ENCODE peak calls at places on chromosomes 16 and 17, in nine cellular contexts. One of them, this sample, is unnamed.
A peak's percentile ranks its signal among the peaks of the same experiment; 100 is the strongest.

GRCh38 chr17:28282596-28282995 is 36.4 kb upstream of the TMEM97 start:
- DNase-seq in activated T-cell treated with anti-CD3 and anti-CD28 coated beads for 24 hours: no peak
- DNase-seq in AG08395: peak; percentile 24
- DNase-seq in pancreas: no peak
- DNase-seq in CD8-positive, alpha-beta memory T cell: no peak
- DNase-seq in stimulated activated CD4-positive, alpha-beta T cell treated with anti-CD3 and anti-CD28 coated beads, Interleukin-15, amount 100 ng/mL, for 48 hours: no peak
- DNase-seq in H54: no peak
- DNase-seq in activated naive CD8-positive, alpha-beta T cell treated with anti-CD3 and anti-CD28 coated beads, Interleukin-2, amount 50 U/mL, for 24 hours: no peak
- DNase-seq in naive B cell: no peak
- DNase-seq in this sample: peak; percentile 71

GRCh38 chr17:77814091-77814772 is 144.3 kb upstream of the TNRC6C start:
- DNase-seq in activated T-cell treated with anti-CD3 and anti-CD28 coated beads for 24 hours: no peak
- DNase-seq in AG08395: no peak
- DNase-seq in pancreas: no peak
- DNase-seq in CD8-positive, alpha-beta memory T cell: no peak
- DNase-seq in stimulated activated CD4-positive, alpha-beta T cell treated with anti-CD3 and anti-CD28 coated beads, Interleukin-15, amount 100 ng/mL, for 48 hours: no peak
- DNase-seq in H54: no peak
- DNase-seq in activated naive CD8-positive, alpha-beta T cell treated with anti-CD3 and anti-CD28 coated beads, Interleukin-2, amount 50 U/mL, for 24 hours: no peak
- DNase-seq in naive B cell: no peak
- DNase-seq in this sample: no peak

GRCh38 chr16:11781773-11782172 is 15.3 kb downstream of the ZC3H7A start:
- DNase-seq in activated T-cell treated with anti-CD3 and anti-CD28 coated beads for 24 hours: no peak
- DNase-seq in AG08395: peak; percentile 12
- DNase-seq in pancreas: no peak
- DNase-seq in CD8-positive, alpha-beta memory T cell: no peak
- DNase-seq in stimulated activated CD4-positive, alpha-beta T cell treated with anti-CD3 and anti-CD28 coated beads, Interleukin-15, amount 100 ng/mL, for 48 hours: no peak
- DNase-seq in H54: no peak
- DNase-seq in activated naive CD8-positive, alpha-beta T cell treated with anti-CD3 and anti-CD28 coated beads, Interleukin-2, amount 50 U/mL, for 24 hours: no peak
- DNase-seq in naive B cell: no peak
- DNase-seq in this sample: no peak

GRCh38 chr17:57032343-57032742 is 52.7 kb upstream of the AKAP1 start:
- DNase-seq in activated T-cell treated with anti-CD3 and anti-CD28 coated beads for 24 hours: no peak
- DNase-seq in AG08395: no peak
- DNase-seq in pancreas: no peak
- DNase-seq in CD8-positive, alpha-beta memory T cell: no peak
- DNase-seq in stimulated activated CD4-positive, alpha-beta T cell treated with anti-CD3 and anti-CD28 coated beads, Interleukin-15, amount 100 ng/mL, for 48 hours: no peak
- DNase-seq in H54: no peak
- DNase-seq in activated naive CD8-positive, alpha-beta T cell treated with anti-CD3 and anti-CD28 coated beads, Interleukin-2, amount 50 U/mL, for 24 hours: no peak
- DNase-seq in naive B cell: no peak
- DNase-seq in this sample: no peak

GRCh38 chr17:62064791-62065563 is at the start of gene MED13:
- DNase-seq in activated T-cell treated with anti-CD3 and anti-CD28 coated beads for 24 hours: peak; percentile 31
- DNase-seq in AG08395: peak; percentile 62
- DNase-seq in pancreas: peak; percentile 89
- DNase-seq in CD8-positive, alpha-beta memory T cell: peak; percentile 53
- DNase-seq in stimulated activated CD4-positive, alpha-beta T cell treated with anti-CD3 and anti-CD28 coated beads, Interleukin-15, amount 100 ng/mL, for 48 hours: peak; percentile 20
- DNase-seq in H54: peak; percentile 59
- DNase-seq in activated naive CD8-positive, alpha-beta T cell treated with anti-CD3 and anti-CD28 coated beads, Interleukin-2, amount 50 U/mL, for 24 hours: peak; percentile 61
- DNase-seq in naive B cell: peak; percentile 56
- DNase-seq in this sample: peak; percentile 63

GRCh38 chr17:29677139-29677834 is 54.6 kb upstream of the CORO6 start:
- DNase-seq in activated T-cell treated with anti-CD3 and anti-CD28 coated beads for 24 hours: no peak
- DNase-seq in AG08395: no peak
- DNase-seq in pancreas: no peak
- DNase-seq in CD8-positive, alpha-beta memory T cell: no peak
- DNase-seq in stimulated activated CD4-positive, alpha-beta T cell treated with anti-CD3 and anti-CD28 coated beads, Interleukin-15, amount 100 ng/mL, for 48 hours: no peak
- DNase-seq in H54: no peak
- DNase-seq in activated naive CD8-positive, alpha-beta T cell treated with anti-CD3 and anti-CD28 coated beads, Interleukin-2, amount 50 U/mL, for 24 hours: no peak
- DNase-seq in naive B cell: no peak
- DNase-seq in this sample: no peak

GRCh38 chr16:63612462-63613227 is 1509.2 kb downstream of the CDH11 start:
- DNase-seq in activated T-cell treated with anti-CD3 and anti-CD28 coated beads for 24 hours: no peak
- DNase-seq in AG08395: no peak
- DNase-seq in pancreas: no peak
- DNase-seq in CD8-positive, alpha-beta memory T cell: no peak
- DNase-seq in stimulated activated CD4-positive, alpha-beta T cell treated with anti-CD3 and anti-CD28 coated beads, Interleukin-15, amount 100 ng/mL, for 48 hours: no peak
- DNase-seq in H54: no peak
- DNase-seq in activated naive CD8-positive, alpha-beta T cell treated with anti-CD3 and anti-CD28 coated beads, Interleukin-2, amount 50 U/mL, for 24 hours: no peak
- DNase-seq in naive B cell: no peak
- DNase-seq in this sample: no peak

GRCh38 chr16:19959736-19960135 is 75.1 kb upstream of the GPRC5B start:
- DNase-seq in activated T-cell treated with anti-CD3 and anti-CD28 coated beads for 24 hours: no peak
- DNase-seq in AG08395: no peak
- DNase-seq in pancreas: no peak
- DNase-seq in CD8-positive, alpha-beta memory T cell: no peak
- DNase-seq in stimulated activated CD4-positive, alpha-beta T cell treated with anti-CD3 and anti-CD28 coated beads, Interleukin-15, amount 100 ng/mL, for 48 hours: no peak
- DNase-seq in H54: no peak
- DNase-seq in activated naive CD8-positive, alpha-beta T cell treated with anti-CD3 and anti-CD28 coated beads, Interleukin-2, amount 50 U/mL, for 24 hours: no peak
- DNase-seq in naive B cell: no peak
- DNase-seq in this sample: no peak

GRCh38 chr17:3556905-3557767 is 476 bp downstream of the TRPV3 start:
- DNase-seq in activated T-cell treated with anti-CD3 and anti-CD28 coated beads for 24 hours: no peak
- DNase-seq in AG08395: no peak
- DNase-seq in pancreas: no peak
- DNase-seq in CD8-positive, alpha-beta memory T cell: no peak
- DNase-seq in stimulated activated CD4-positive, alpha-beta T cell treated with anti-CD3 and anti-CD28 coated beads, Interleukin-15, amount 100 ng/mL, for 48 hours: no peak
- DNase-seq in H54: peak; percentile 35
- DNase-seq in activated naive CD8-positive, alpha-beta T cell treated with anti-CD3 and anti-CD28 coated beads, Interleukin-2, amount 50 U/mL, for 24 hours: no peak
- DNase-seq in naive B cell: no peak
- DNase-seq in this sample: no peak

GRCh38 chr16:21989141-21989540 is 11.8 kb downstream of the PDZD9 start:
- DNase-seq in activated T-cell treated with anti-CD3 and anti-CD28 coated beads for 24 hours: no peak
- DNase-seq in AG08395: peak; percentile 41
- DNase-seq in pancreas: no peak
- DNase-seq in CD8-positive, alpha-beta memory T cell: no peak
- DNase-seq in stimulated activated CD4-positive, alpha-beta T cell treated with anti-CD3 and anti-CD28 coated beads, Interleukin-15, amount 100 ng/mL, for 48 hours: no peak
- DNase-seq in H54: no peak
- DNase-seq in activated naive CD8-positive, alpha-beta T cell treated with anti-CD3 and anti-CD28 coated beads, Interleukin-2, amount 50 U/mL, for 24 hours: no peak
- DNase-seq in naive B cell: no peak
- DNase-seq in this sample: no peak

GRCh38 chr17:47884427-47884740 is 11.7 kb upstream of the SP2 start:
- DNase-seq in activated T-cell treated with anti-CD3 and anti-CD28 coated beads for 24 hours: no peak
- DNase-seq in AG08395: no peak
- DNase-seq in pancreas: no peak
- DNase-seq in CD8-positive, alpha-beta memory T cell: no peak
- DNase-seq in stimulated activated CD4-positive, alpha-beta T cell treated with anti-CD3 and anti-CD28 coated beads, Interleukin-15, amount 100 ng/mL, for 48 hours: no peak
- DNase-seq in H54: no peak
- DNase-seq in activated naive CD8-positive, alpha-beta T cell treated with anti-CD3 and anti-CD28 coated beads, Interleukin-2, amount 50 U/mL, for 24 hours: no peak
- DNase-seq in naive B cell: no peak
- DNase-seq in this sample: no peak

GRCh38 chr16:86961133-86961720 is 356.0 kb downstream of the C16orf95 start:
- DNase-seq in activated T-cell treated with anti-CD3 and anti-CD28 coated beads for 24 hours: no peak
- DNase-seq in AG08395: peak; percentile 41
- DNase-seq in pancreas: no peak
- DNase-seq in CD8-positive, alpha-beta memory T cell: no peak
- DNase-seq in stimulated activated CD4-positive, alpha-beta T cell treated with anti-CD3 and anti-CD28 coated beads, Interleukin-15, amount 100 ng/mL, for 48 hours: no peak
- DNase-seq in H54: no peak
- DNase-seq in activated naive CD8-positive, alpha-beta T cell treated with anti-CD3 and anti-CD28 coated beads, Interleukin-2, amount 50 U/mL, for 24 hours: no peak
- DNase-seq in naive B cell: no peak
- DNase-seq in this sample: no peak

GRCh38 chr17:79985361-79985760 is 50.3 kb downstream of the TBC1D16 start:
- DNase-seq in activated T-cell treated with anti-CD3 and anti-CD28 coated beads for 24 hours: no peak
- DNase-seq in AG08395: no peak
- DNase-seq in pancreas: no peak
- DNase-seq in CD8-positive, alpha-beta memory T cell: no peak
- DNase-seq in stimulated activated CD4-positive, alpha-beta T cell treated with anti-CD3 and anti-CD28 coated beads, Interleukin-15, amount 100 ng/mL, for 48 hours: no peak
- DNase-seq in H54: no peak
- DNase-seq in activated naive CD8-positive, alpha-beta T cell treated with anti-CD3 and anti-CD28 coated beads, Interleukin-2, amount 50 U/mL, for 24 hours: no peak
- DNase-seq in naive B cell: no peak
- DNase-seq in this sample: no peak

GRCh38 chr17:8222630-8223355 is 12.4 kb upstream of the AURKB start:
- DNase-seq in activated T-cell treated with anti-CD3 and anti-CD28 coated beads for 24 hours: peak; percentile 87
- DNase-seq in AG08395: peak; percentile 83
- DNase-seq in pancreas: peak; percentile 95
- DNase-seq in CD8-positive, alpha-beta memory T cell: peak; percentile 87
- DNase-seq in stimulated activated CD4-positive, alpha-beta T cell treated with anti-CD3 and anti-CD28 coated beads, Interleukin-15, amount 100 ng/mL, for 48 hours: peak; percentile 83
- DNase-seq in H54: peak; percentile 50
- DNase-seq in activated naive CD8-positive, alpha-beta T cell treated with anti-CD3 and anti-CD28 coated beads, Interleukin-2, amount 50 U/mL, for 24 hours: peak; percentile 92
- DNase-seq in naive B cell: peak; percentile 89
- DNase-seq in this sample: peak; percentile 97

GRCh38 chr17:61482467-61482866 is 30.2 kb downstream of the TBX4 start:
- DNase-seq in activated T-cell treated with anti-CD3 and anti-CD28 coated beads for 24 hours: no peak
- DNase-seq in AG08395: no peak
- DNase-seq in pancreas: no peak
- DNase-seq in CD8-positive, alpha-beta memory T cell: no peak
- DNase-seq in stimulated activated CD4-positive, alpha-beta T cell treated with anti-CD3 and anti-CD28 coated beads, Interleukin-15, amount 100 ng/mL, for 48 hours: no peak
- DNase-seq in H54: no peak
- DNase-seq in activated naive CD8-positive, alpha-beta T cell treated with anti-CD3 and anti-CD28 coated beads, Interleukin-2, amount 50 U/mL, for 24 hours: no peak
- DNase-seq in naive B cell: no peak
- DNase-seq in this sample: no peak

GRCh38 chr16:57689772-57690558 is 4.6 kb upstream of the DRC7 start:
- DNase-seq in activated T-cell treated with anti-CD3 and anti-CD28 coated beads for 24 hours: peak; percentile 4
- DNase-seq in AG08395: no peak
- DNase-seq in pancreas: no peak
- DNase-seq in CD8-positive, alpha-beta memory T cell: peak; percentile 63
- DNase-seq in stimulated activated CD4-positive, alpha-beta T cell treated with anti-CD3 and anti-CD28 coated beads, Interleukin-15, amount 100 ng/mL, for 48 hours: no peak
- DNase-seq in H54: no peak
- DNase-seq in activated naive CD8-positive, alpha-beta T cell treated with anti-CD3 and anti-CD28 coated beads, Interleukin-2, amount 50 U/mL, for 24 hours: peak; percentile 52
- DNase-seq in naive B cell: peak; percentile 79
- DNase-seq in this sample: no peak

GRCh38 chr17:81681672-81682071 is 1.9 kb downstream of the ARL16 start:
- DNase-seq in activated T-cell treated with anti-CD3 and anti-CD28 coated beads for 24 hours: no peak
- DNase-seq in AG08395: no peak
- DNase-seq in pancreas: peak; percentile 70
- DNase-seq in CD8-positive, alpha-beta memory T cell: no peak
- DNase-seq in stimulated activated CD4-positive, alpha-beta T cell treated with anti-CD3 and anti-CD28 coated beads, Interleukin-15, amount 100 ng/mL, for 48 hours: no peak
- DNase-seq in H54: no peak
- DNase-seq in activated naive CD8-positive, alpha-beta T cell treated with anti-CD3 and anti-CD28 coated beads, Interleukin-2, amount 50 U/mL, for 24 hours: no peak
- DNase-seq in naive B cell: no peak
- DNase-seq in this sample: no peak

GRCh38 chr16:85563515-85564276 is 49.4 kb upstream of the GSE1 start:
- DNase-seq in activated T-cell treated with anti-CD3 and anti-CD28 coated beads for 24 hours: no peak
- DNase-seq in AG08395: peak; percentile 54
- DNase-seq in pancreas: peak; percentile 63
- DNase-seq in CD8-positive, alpha-beta memory T cell: no peak
- DNase-seq in stimulated activated CD4-positive, alpha-beta T cell treated with anti-CD3 and anti-CD28 coated beads, Interleukin-15, amount 100 ng/mL, for 48 hours: no peak
- DNase-seq in H54: peak; percentile 88
- DNase-seq in activated naive CD8-positive, alpha-beta T cell treated with anti-CD3 and anti-CD28 coated beads, Interleukin-2, amount 50 U/mL, for 24 hours: no peak
- DNase-seq in naive B cell: no peak
- DNase-seq in this sample: peak; percentile 71

GRCh38 chr17:22128723-22129122 is 436.4 kb downstream of the KCNJ18 start:
- DNase-seq in activated T-cell treated with anti-CD3 and anti-CD28 coated beads for 24 hours: no peak
- DNase-seq in AG08395: no peak
- DNase-seq in pancreas: no peak
- DNase-seq in CD8-positive, alpha-beta memory T cell: no peak
- DNase-seq in stimulated activated CD4-positive, alpha-beta T cell treated with anti-CD3 and anti-CD28 coated beads, Interleukin-15, amount 100 ng/mL, for 48 hours: no peak
- DNase-seq in H54: no peak
- DNase-seq in activated naive CD8-positive, alpha-beta T cell treated with anti-CD3 and anti-CD28 coated beads, Interleukin-2, amount 50 U/mL, for 24 hours: no peak
- DNase-seq in naive B cell: no peak
- DNase-seq in this sample: no peak

GRCh38 chr16:3902731-3903130 is 22.2 kb upstream of the CREBBP start:
- DNase-seq in activated T-cell treated with anti-CD3 and anti-CD28 coated beads for 24 hours: no peak
- DNase-seq in AG08395: no peak
- DNase-seq in pancreas: no peak
- DNase-seq in CD8-positive, alpha-beta memory T cell: no peak
- DNase-seq in stimulated activated CD4-positive, alpha-beta T cell treated with anti-CD3 and anti-CD28 coated beads, Interleukin-15, amount 100 ng/mL, for 48 hours: no peak
- DNase-seq in H54: no peak
- DNase-seq in activated naive CD8-positive, alpha-beta T cell treated with anti-CD3 and anti-CD28 coated beads, Interleukin-2, amount 50 U/mL, for 24 hours: no peak
- DNase-seq in naive B cell: no peak
- DNase-seq in this sample: no peak

GRCh38 chr16:50304467-50305440 is 38.4 kb downstream of the ADCY7 start:
- DNase-seq in activated T-cell treated with anti-CD3 and anti-CD28 coated beads for 24 hours: no peak
- DNase-seq in AG08395: no peak
- DNase-seq in pancreas: no peak
- DNase-seq in CD8-positive, alpha-beta memory T cell: no peak
- DNase-seq in stimulated activated CD4-positive, alpha-beta T cell treated with anti-CD3 and anti-CD28 coated beads, Interleukin-15, amount 100 ng/mL, for 48 hours: no peak
- DNase-seq in H54: no peak
- DNase-seq in activated naive CD8-positive, alpha-beta T cell treated with anti-CD3 and anti-CD28 coated beads, Interleukin-2, amount 50 U/mL, for 24 hours: no peak
- DNase-seq in naive B cell: no peak
- DNase-seq in this sample: no peak

GRCh38 chr17:7852262-7852670 is 2.6 kb upstream of the TMEM88 start:
- DNase-seq in activated T-cell treated with anti-CD3 and anti-CD28 coated beads for 24 hours: no peak
- DNase-seq in AG08395: no peak
- DNase-seq in pancreas: peak; percentile 69
- DNase-seq in CD8-positive, alpha-beta memory T cell: no peak
- DNase-seq in stimulated activated CD4-positive, alpha-beta T cell treated with anti-CD3 and anti-CD28 coated beads, Interleukin-15, amount 100 ng/mL, for 48 hours: no peak
- DNase-seq in H54: no peak
- DNase-seq in activated naive CD8-positive, alpha-beta T cell treated with anti-CD3 and anti-CD28 coated beads, Interleukin-2, amount 50 U/mL, for 24 hours: no peak
- DNase-seq in naive B cell: no peak
- DNase-seq in this sample: no peak

GRCh38 chr16:7270006-7270405 is 62.6 kb upstream of the RBFOX1 start:
- DNase-seq in activated T-cell treated with anti-CD3 and anti-CD28 coated beads for 24 hours: no peak
- DNase-seq in AG08395: no peak
- DNase-seq in pancreas: no peak
- DNase-seq in CD8-positive, alpha-beta memory T cell: no peak
- DNase-seq in stimulated activated CD4-positive, alpha-beta T cell treated with anti-CD3 and anti-CD28 coated beads, Interleukin-15, amount 100 ng/mL, for 48 hours: no peak
- DNase-seq in H54: no peak
- DNase-seq in activated naive CD8-positive, alpha-beta T cell treated with anti-CD3 and anti-CD28 coated beads, Interleukin-2, amount 50 U/mL, for 24 hours: no peak
- DNase-seq in naive B cell: no peak
- DNase-seq in this sample: no peak

GRCh38 chr17:58996968-58997367 is 109.7 kb downstream of the TRIM37 start:
- DNase-seq in activated T-cell treated with anti-CD3 and anti-CD28 coated beads for 24 hours: no peak
- DNase-seq in AG08395: no peak
- DNase-seq in pancreas: no peak
- DNase-seq in CD8-positive, alpha-beta memory T cell: no peak
- DNase-seq in stimulated activated CD4-positive, alpha-beta T cell treated with anti-CD3 and anti-CD28 coated beads, Interleukin-15, amount 100 ng/mL, for 48 hours: no peak
- DNase-seq in H54: no peak
- DNase-seq in activated naive CD8-positive, alpha-beta T cell treated with anti-CD3 and anti-CD28 coated beads, Interleukin-2, amount 50 U/mL, for 24 hours: no peak
- DNase-seq in naive B cell: no peak
- DNase-seq in this sample: no peak

GRCh38 chr17:81700353-81701287 is 2.5 kb upstream of the MRPL12 start:
- DNase-seq in activated T-cell treated with anti-CD3 and anti-CD28 coated beads for 24 hours: no peak
- DNase-seq in AG08395: no peak
- DNase-seq in pancreas: no peak
- DNase-seq in CD8-positive, alpha-beta memory T cell: no peak
- DNase-seq in stimulated activated CD4-positive, alpha-beta T cell treated with anti-CD3 and anti-CD28 coated beads, Interleukin-15, amount 100 ng/mL, for 48 hours: no peak
- DNase-seq in H54: no peak
- DNase-seq in activated naive CD8-positive, alpha-beta T cell treated with anti-CD3 and anti-CD28 coated beads, Interleukin-2, amount 50 U/mL, for 24 hours: no peak
- DNase-seq in naive B cell: no peak
- DNase-seq in this sample: no peak

GRCh38 chr16:29009050-29009837 is 24.4 kb downstream of the LAT start:
- DNase-seq in activated T-cell treated with anti-CD3 and anti-CD28 coated beads for 24 hours: peak; percentile 38
- DNase-seq in AG08395: no peak
- DNase-seq in pancreas: no peak
- DNase-seq in CD8-positive, alpha-beta memory T cell: no peak
- DNase-seq in stimulated activated CD4-positive, alpha-beta T cell treated with anti-CD3 and anti-CD28 coated beads, Interleukin-15, amount 100 ng/mL, for 48 hours: no peak
- DNase-seq in H54: no peak
- DNase-seq in activated naive CD8-positive, alpha-beta T cell treated with anti-CD3 and anti-CD28 coated beads, Interleukin-2, amount 50 U/mL, for 24 hours: no peak
- DNase-seq in naive B cell: no peak
- DNase-seq in this sample: no peak

GRCh38 chr17:8502100-8502499 is 66.4 kb downstream of the NDEL1 start:
- DNase-seq in activated T-cell treated with anti-CD3 and anti-CD28 coated beads for 24 hours: no peak
- DNase-seq in AG08395: no peak
- DNase-seq in pancreas: no peak
- DNase-seq in CD8-positive, alpha-beta memory T cell: no peak
- DNase-seq in stimulated activated CD4-positive, alpha-beta T cell treated with anti-CD3 and anti-CD28 coated beads, Interleukin-15, amount 100 ng/mL, for 48 hours: no peak
- DNase-seq in H54: no peak
- DNase-seq in activated naive CD8-positive, alpha-beta T cell treated with anti-CD3 and anti-CD28 coated beads, Interleukin-2, amount 50 U/mL, for 24 hours: no peak
- DNase-seq in naive B cell: no peak
- DNase-seq in this sample: no peak

GRCh38 chr16:86580063-86580797 is 1.9 kb downstream of the FOXL1 start:
- DNase-seq in activated T-cell treated with anti-CD3 and anti-CD28 coated beads for 24 hours: no peak
- DNase-seq in AG08395: no peak
- DNase-seq in pancreas: no peak
- DNase-seq in CD8-positive, alpha-beta memory T cell: no peak
- DNase-seq in stimulated activated CD4-positive, alpha-beta T cell treated with anti-CD3 and anti-CD28 coated beads, Interleukin-15, amount 100 ng/mL, for 48 hours: no peak
- DNase-seq in H54: no peak
- DNase-seq in activated naive CD8-positive, alpha-beta T cell treated with anti-CD3 and anti-CD28 coated beads, Interleukin-2, amount 50 U/mL, for 24 hours: no peak
- DNase-seq in naive B cell: no peak
- DNase-seq in this sample: peak; percentile 54

GRCh38 chr16:85767569-85767968 is 16.7 kb upstream of the C16orf74 start:
- DNase-seq in activated T-cell treated with anti-CD3 and anti-CD28 coated beads for 24 hours: no peak
- DNase-seq in AG08395: peak; percentile 95
- DNase-seq in pancreas: no peak
- DNase-seq in CD8-positive, alpha-beta memory T cell: no peak
- DNase-seq in stimulated activated CD4-positive, alpha-beta T cell treated with anti-CD3 and anti-CD28 coated beads, Interleukin-15, amount 100 ng/mL, for 48 hours: no peak
- DNase-seq in H54: peak; percentile 95
- DNase-seq in activated naive CD8-positive, alpha-beta T cell treated with anti-CD3 and anti-CD28 coated beads, Interleukin-2, amount 50 U/mL, for 24 hours: no peak
- DNase-seq in naive B cell: no peak
- DNase-seq in this sample: peak; percentile 95

GRCh38 chr17:40242774-40243173 is 23.7 kb downstream of the WIPF2 start:
- DNase-seq in activated T-cell treated with anti-CD3 and anti-CD28 coated beads for 24 hours: no peak
- DNase-seq in AG08395: peak; percentile 21
- DNase-seq in pancreas: no peak
- DNase-seq in CD8-positive, alpha-beta memory T cell: no peak
- DNase-seq in stimulated activated CD4-positive, alpha-beta T cell treated with anti-CD3 and anti-CD28 coated beads, Interleukin-15, amount 100 ng/mL, for 48 hours: no peak
- DNase-seq in H54: no peak
- DNase-seq in activated naive CD8-positive, alpha-beta T cell treated with anti-CD3 and anti-CD28 coated beads, Interleukin-2, amount 50 U/mL, for 24 hours: no peak
- DNase-seq in naive B cell: no peak
- DNase-seq in this sample: no peak

GRCh38 chr17:28471127-28471453 is 2.4 kb upstream of the SLC13A2 start:
- DNase-seq in activated T-cell treated with anti-CD3 and anti-CD28 coated beads for 24 hours: no peak
- DNase-seq in AG08395: no peak
- DNase-seq in pancreas: no peak
- DNase-seq in CD8-positive, alpha-beta memory T cell: no peak
- DNase-seq in stimulated activated CD4-positive, alpha-beta T cell treated with anti-CD3 and anti-CD28 coated beads, Interleukin-15, amount 100 ng/mL, for 48 hours: no peak
- DNase-seq in H54: no peak
- DNase-seq in activated naive CD8-positive, alpha-beta T cell treated with anti-CD3 and anti-CD28 coated beads, Interleukin-2, amount 50 U/mL, for 24 hours: no peak
- DNase-seq in naive B cell: no peak
- DNase-seq in this sample: no peak